ENCODE peak calls at places on chromosomes 13 and 19, in seven cellular contexts. One of them, this sample, is unnamed.

GRCh38 chr13:59447846-59448620 is 715.7 kb downstream of the DIAPH3 start:
- DNase-seq in activated CD4-positive, alpha-beta T cell treated with anti-CD3 and anti-CD28 coated beads, Interleukin-2, amount 10 ng/mL, durations not matched to agents 7 days and 5 days: no peak
- DNase-seq in upper lobe of right lung: no peak
- DNase-seq in T-helper 2 cell: no peak
- DNase-seq in glomerular endothelial cell: no peak
- DNase-seq in T-helper 9 cell: no peak
- DNase-seq in amygdala: no peak
- DNase-seq in this sample: no peak

GRCh38 chr13:73767191-73767741 is 366.9 kb downstream of the KLF12 start:
- DNase-seq in activated CD4-positive, alpha-beta T cell treated with anti-CD3 and anti-CD28 coated beads, Interleukin-2, amount 10 ng/mL, durations not matched to agents 7 days and 5 days: no peak
- DNase-seq in upper lobe of right lung: no peak
- DNase-seq in T-helper 2 cell: no peak
- DNase-seq in glomerular endothelial cell: no peak
- DNase-seq in T-helper 9 cell: no peak
- DNase-seq in amygdala: no peak
- DNase-seq in this sample: no peak

GRCh38 chr19:38661996-38662395 is 14.5 kb downstream of the ACTN4 start:
- DNase-seq in activated CD4-positive, alpha-beta T cell treated with anti-CD3 and anti-CD28 coated beads, Interleukin-2, amount 10 ng/mL, durations not matched to agents 7 days and 5 days: no peak
- DNase-seq in upper lobe of right lung: no peak
- DNase-seq in T-helper 2 cell: no peak
- DNase-seq in glomerular endothelial cell: no peak
- DNase-seq in T-helper 9 cell: no peak
- DNase-seq in amygdala: no peak
- DNase-seq in this sample: no peak

GRCh38 chr13:37270206-37271001 is 164.9 kb upstream of the CSNK1A1L start:
- DNase-seq in activated CD4-positive, alpha-beta T cell treated with anti-CD3 and anti-CD28 coated beads, Interleukin-2, amount 10 ng/mL, durations not matched to agents 7 days and 5 days: no peak
- DNase-seq in upper lobe of right lung: no peak
- DNase-seq in T-helper 2 cell: no peak
- DNase-seq in glomerular endothelial cell: no peak
- DNase-seq in T-helper 9 cell: no peak
- DNase-seq in amygdala: no peak
- DNase-seq in this sample: no peak

GRCh38 chr19:45809643-45810159 is 5.4 kb downstream of the RSPH6A start:
- DNase-seq in activated CD4-positive, alpha-beta T cell treated with anti-CD3 and anti-CD28 coated beads, Interleukin-2, amount 10 ng/mL, durations not matched to agents 7 days and 5 days: no peak
- DNase-seq in upper lobe of right lung: no peak
- DNase-seq in T-helper 2 cell: no peak
- DNase-seq in glomerular endothelial cell: peak
- DNase-seq in T-helper 9 cell: no peak
- DNase-seq in amygdala: no peak
- DNase-seq in this sample: no peak

GRCh38 chr13:98487522-98487921 is 89.4 kb downstream of the STK24 start:
- DNase-seq in activated CD4-positive, alpha-beta T cell treated with anti-CD3 and anti-CD28 coated beads, Interleukin-2, amount 10 ng/mL, durations not matched to agents 7 days and 5 days: no peak
- DNase-seq in upper lobe of right lung: no peak
- DNase-seq in T-helper 2 cell: no peak
- DNase-seq in glomerular endothelial cell: no peak
- DNase-seq in T-helper 9 cell: no peak
- DNase-seq in amygdala: no peak
- DNase-seq in this sample: no peak

GRCh38 chr13:39385154-39385553 is 217.8 kb downstream of the LHFPL6 start:
- DNase-seq in activated CD4-positive, alpha-beta T cell treated with anti-CD3 and anti-CD28 coated beads, Interleukin-2, amount 10 ng/mL, durations not matched to agents 7 days and 5 days: no peak
- DNase-seq in upper lobe of right lung: no peak
- DNase-seq in T-helper 2 cell: no peak
- DNase-seq in glomerular endothelial cell: no peak
- DNase-seq in T-helper 9 cell: no peak
- DNase-seq in amygdala: no peak
- DNase-seq in this sample: no peak

GRCh38 chr19:6012416-6013170 is 34.7 kb upstream of the RANBP3 start:
- DNase-seq in activated CD4-positive, alpha-beta T cell treated with anti-CD3 and anti-CD28 coated beads, Interleukin-2, amount 10 ng/mL, durations not matched to agents 7 days and 5 days: no peak
- DNase-seq in upper lobe of right lung: no peak
- DNase-seq in T-helper 2 cell: no peak
- DNase-seq in glomerular endothelial cell: no peak
- DNase-seq in T-helper 9 cell: no peak
- DNase-seq in amygdala: no peak
- DNase-seq in this sample: no peak

GRCh38 chr13:107211073-107211472 is 643.1 kb upstream of the ARGLU1 start:
- DNase-seq in activated CD4-positive, alpha-beta T cell treated with anti-CD3 and anti-CD28 coated beads, Interleukin-2, amount 10 ng/mL, durations not matched to agents 7 days and 5 days: peak
- DNase-seq in upper lobe of right lung: peak
- DNase-seq in T-helper 2 cell: no peak
- DNase-seq in glomerular endothelial cell: peak
- DNase-seq in T-helper 9 cell: peak
- DNase-seq in amygdala: peak
- DNase-seq in this sample: peak